ENCODE peak calls at places on chromosomes 4 and X, in five cellular contexts. A, H, Q, D and R are unnamed samples.

GRCh38 chr4:73387552-73387951 is 16.5 kb upstream of the ALB start:
- DNase-seq in Q (no peak), A (no peak), D (no peak), H (no peak), R (no peak)

GRCh38 chr4:2623442-2623841 is 87.0 kb downstream of the FAM193A start:
- DNase-seq in Q (peak), H (no peak), D (no peak), A (no peak), R (no peak)

GRCh38 chrX:153642313-153642654 is 4.7 kb upstream of the DUSP9 start:
- DNase-seq in Q (peak), D (peak), A (no peak), H (no peak), R (no peak)

GRCh38 chrX:2928583-2929434 is at the start of gene ARSD:
- DNase-seq in H (peak), Q (peak), D (peak), A (peak), R (peak)

GRCh38 chrX:99394450-99394849 is 1015.6 kb downstream of the PCDH19 start:
- DNase-seq in D (no peak), Q (no peak), A (no peak), H (no peak), R (no peak)

GRCh38 chr4:156193800-156194199 is 240.1 kb upstream of the CTSO start:
- DNase-seq in D (no peak), Q (no peak), H (no peak), A (peak), R (no peak)

GRCh38 chr4:150219841-150220240 is 141.6 kb downstream of the DCLK2 start:
- DNase-seq in D (no peak), Q (no peak), A (no peak), H (no peak), R (no peak)

GRCh38 chr4:139898293-139898692 is 232.7 kb downstream of the MGST2 start:
- DNase-seq in H (no peak), D (no peak), Q (no peak), A (no peak), R (no peak)

GRCh38 chr4:21209854-21210253 is 509.6 kb downstream of the PACRGL start:
- DNase-seq in A (no peak), Q (no peak), D (no peak), H (no peak), R (no peak)

GRCh38 chrX:13380230-13380629 is 60.4 kb upstream of the ATXN3L start:
- DNase-seq in H (no peak), D (no peak), Q (no peak), A (no peak), R (no peak)

GRCh38 chr4:4170596-4171150 is 56.1 kb downstream of the OTOP1 start:
- DNase-seq in A (no peak), D (no peak), Q (no peak), H (no peak), R (no peak)

GRCh38 chr4:186132577-186133277 is 28.2 kb downstream of the FAM149A start:
- DNase-seq in Q (no peak), A (no peak), H (no peak), D (no peak), R (no peak)

GRCh38 chrX:110257889-110258288 is 60.0 kb downstream of the AMMECR1 start:
- DNase-seq in H (no peak), A (no peak), D (no peak), Q (no peak), R (no peak)

GRCh38 chr4:76246852-76247251 is 4.7 kb upstream of the FAM47E start:
- DNase-seq in H (no peak), Q (no peak), A (no peak), D (no peak), R (no peak)

GRCh38 chr4:9940041-9940440 is 81.3 kb downstream of the SLC2A9 start:
- DNase-seq in A (no peak), H (no peak), D (no peak), Q (peak), R (no peak)

GRCh38 chr4:160276785-160277325 is 1174.0 kb downstream of the RAPGEF2 start:
- DNase-seq in Q (no peak), D (no peak), H (no peak), A (no peak), R (no peak)

DNA sequence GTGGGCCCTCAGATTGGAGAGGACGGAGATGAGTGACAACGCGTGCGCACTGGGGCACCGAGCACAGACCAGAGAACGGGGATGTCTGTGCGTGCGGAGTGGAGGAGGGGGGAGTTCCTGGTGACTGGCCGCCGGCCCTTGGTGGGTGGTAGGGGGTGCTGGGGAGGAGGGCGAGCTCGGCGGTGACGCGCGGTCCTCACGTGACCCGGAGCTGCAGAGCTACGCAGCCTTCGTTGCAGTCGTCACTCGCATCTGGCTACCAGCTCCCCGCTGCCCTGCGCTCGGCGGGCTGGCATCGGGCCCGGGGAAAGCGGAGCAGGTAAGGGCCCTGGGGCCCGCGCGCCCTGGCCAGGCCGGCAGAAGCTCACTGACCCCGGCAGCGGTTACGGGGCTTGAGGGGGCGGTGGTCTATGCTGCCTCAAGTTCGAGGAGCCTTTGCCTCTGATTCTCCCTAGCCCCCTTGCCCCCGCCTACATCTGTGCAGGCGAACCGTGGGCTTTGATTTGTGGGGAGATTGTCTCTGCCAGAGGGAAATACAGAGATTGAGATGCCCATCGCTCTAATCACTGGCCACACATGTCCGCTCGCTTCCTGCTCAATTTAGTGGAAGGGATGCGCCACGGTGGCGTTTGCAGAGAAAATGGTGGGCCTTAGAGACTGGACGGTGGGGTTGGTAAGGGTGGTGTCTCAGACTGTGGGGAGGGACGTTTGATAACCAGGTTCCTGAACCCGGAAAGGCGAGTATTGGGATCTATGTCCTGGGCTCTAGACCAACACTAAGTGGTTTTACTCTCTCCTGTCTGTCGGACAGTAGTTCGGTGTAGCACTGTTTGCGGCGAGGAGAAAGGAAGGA is at the start of gene ARMCX4:
- DNase-seq in A (peak), Q (peak), H (no peak), D (peak), R (no peak)
- H3K4me3 ChIP-seq in A (peak), Q (peak), H (peak), D (peak), R (peak)

GRCh38 chr4:169603312-169603711 is 9.1 kb downstream of the NEK1 start:
- DNase-seq in A (no peak), Q (no peak), D (no peak), H (no peak), R (no peak)

GRCh38 chr4:169601016-169601771 is 11.2 kb downstream of the NEK1 start:
- DNase-seq in Q (no peak), H (no peak), A (no peak), D (no peak), R (no peak)

GRCh38 chr4:169604903-169605331 is 7.5 kb downstream of the NEK1 start:
- DNase-seq in H (no peak), D (peak), Q (no peak), A (no peak), R (no peak)

DNA sequence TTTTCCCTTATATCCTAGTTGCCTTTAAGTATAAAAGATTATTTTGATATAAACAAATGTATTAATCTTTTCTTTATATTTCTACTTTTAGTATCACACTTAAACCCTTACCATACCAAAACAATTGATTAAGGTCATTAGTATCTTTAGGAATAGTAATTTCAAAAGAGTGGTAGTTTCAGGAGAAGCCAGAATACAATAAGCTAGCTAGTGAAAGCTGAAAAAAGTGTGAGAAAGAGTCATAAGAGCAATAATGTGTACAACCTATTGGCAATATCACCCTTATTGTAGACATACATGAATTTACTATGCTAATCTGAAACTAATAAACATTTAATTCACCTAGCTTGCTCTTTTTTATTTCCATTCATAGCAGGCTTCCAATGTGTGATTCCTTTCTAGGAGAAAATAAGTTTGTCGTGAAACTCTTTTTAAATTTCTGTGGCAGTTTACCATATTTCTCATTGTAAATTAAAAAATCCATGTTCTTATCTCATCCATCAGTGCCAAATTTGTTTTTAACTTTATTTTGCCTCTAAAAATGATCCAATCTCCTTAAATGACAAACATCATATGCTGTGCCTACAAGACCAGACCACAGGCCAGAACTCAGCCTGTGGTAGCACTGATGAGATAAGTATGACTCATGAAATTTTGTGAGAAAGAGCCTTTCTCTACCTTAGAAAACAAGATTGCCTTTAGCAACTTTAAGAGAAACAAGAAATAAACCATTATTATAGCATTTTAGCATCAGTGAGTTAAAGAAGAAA is 8.1 kb downstream of the NEK1 start:
- DNase-seq in D (peak), H (no peak), Q (no peak), A (no peak), R (no peak)
- H3K27ac ChIP-seq in D (peak), H (no peak), Q (no peak), A (no peak), R (no peak)

DNA sequence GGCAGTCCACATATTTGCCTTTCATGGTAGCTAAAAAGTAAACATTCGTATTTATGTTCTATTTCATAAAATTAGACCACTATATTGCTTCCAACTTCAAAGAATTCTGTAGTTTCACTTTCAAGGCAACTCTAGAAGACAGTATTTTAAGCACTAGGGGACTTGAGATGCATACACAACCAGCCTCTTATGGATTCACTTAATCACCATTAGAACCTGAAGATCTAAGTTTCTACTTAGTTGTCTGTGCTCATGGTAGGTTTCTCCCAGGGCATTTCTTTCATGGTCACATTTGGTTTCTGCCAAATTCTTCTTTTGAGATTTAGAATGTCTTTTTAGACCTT is 209.9 kb upstream of the HCCS start:
- DNase-seq in H (no peak), A (no peak), Q (no peak), D (no peak), R (no peak)
- H3K4me3 ChIP-seq in H (no peak), A (no peak), Q (no peak), D (no peak), R (no peak)

DNA sequence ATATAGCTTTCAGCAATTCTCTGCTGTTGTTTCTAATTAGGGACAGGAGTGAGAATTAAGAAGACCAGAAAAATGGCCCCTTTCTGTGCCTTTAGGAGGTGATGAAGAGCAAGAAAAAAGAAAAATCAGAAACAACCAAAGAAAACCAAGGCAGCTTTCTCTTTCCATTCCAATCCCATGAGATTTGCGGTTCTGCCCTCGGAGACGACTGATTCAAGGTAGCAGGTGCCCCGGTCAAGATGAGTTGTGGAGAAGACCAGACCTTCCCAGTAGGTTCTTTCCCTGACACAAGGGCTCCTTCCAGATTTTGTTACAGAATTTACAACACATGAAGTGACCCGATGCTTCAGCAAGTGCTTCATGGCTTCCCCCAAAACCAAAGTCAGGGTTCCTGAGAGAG is 21.9 kb downstream of the TLR10 start:
- DNase-seq in D (no peak), H (no peak), Q (no peak), A (no peak), R (peak)
- H3K27ac ChIP-seq in D (no peak), H (no peak), Q (no peak), A (no peak), R (peak)

DNA sequence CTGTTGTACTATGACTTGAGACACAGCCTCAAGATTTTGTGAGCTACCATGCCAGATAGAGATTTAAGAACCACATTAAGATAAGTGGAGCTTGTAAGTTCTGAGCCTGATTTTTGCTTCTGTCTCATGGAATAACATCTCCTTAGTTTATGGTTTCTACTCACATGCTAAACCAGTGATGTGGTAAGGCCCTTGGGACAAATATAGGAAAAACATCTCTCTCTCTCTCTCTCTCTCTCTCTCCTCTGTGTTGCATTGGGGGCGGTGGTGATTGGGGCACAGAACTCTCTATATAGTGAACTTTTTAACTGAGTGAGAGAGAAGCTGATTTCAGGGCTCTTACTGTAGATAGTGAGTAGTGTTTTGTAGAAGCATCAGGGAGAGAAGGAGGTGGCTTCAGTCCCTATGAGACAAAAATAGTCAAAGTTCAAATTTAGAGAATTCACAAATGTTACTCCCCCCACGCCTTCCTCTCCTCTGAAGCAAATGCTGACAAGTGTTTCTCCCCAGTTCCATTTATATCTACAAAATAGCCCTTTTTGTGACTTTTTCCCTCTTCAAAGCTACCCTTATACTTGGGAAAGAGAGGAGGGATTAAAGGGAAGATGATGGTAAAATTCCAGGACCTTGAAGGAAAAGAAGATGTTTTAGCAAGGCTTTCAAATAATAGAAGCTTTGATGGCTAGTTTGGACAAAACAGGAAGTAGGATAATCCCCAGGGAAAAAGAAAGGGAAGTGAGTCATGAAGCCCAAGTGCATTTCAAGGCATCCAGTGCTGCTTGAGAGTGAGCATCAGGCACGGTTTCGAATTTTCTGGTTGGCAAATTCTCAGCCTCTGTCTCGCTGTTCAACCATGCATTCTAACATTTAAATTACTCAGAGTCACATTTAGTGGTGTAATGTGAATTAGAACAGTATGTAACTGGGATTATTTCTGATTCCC is 134.3 kb upstream of the AP1S2 start:
- DNase-seq in Q (no peak), H (no peak), A (peak), D (no peak), R (no peak)
- H3K4me3 ChIP-seq in Q (no peak), H (no peak), A (no peak), D (no peak), R (no peak)